ENCODE peak calls at places on chromosomes 5 and 9, in seven cellular contexts. One of them, this sample, is unnamed.
A peak's percentile ranks its signal among the peaks of the same experiment; 100 is the strongest.

GRCh38 chr9:106622148-106622547 is 240.8 kb upstream of the ZNF462 start:
- DNase-seq in trophoblast cell: no peak
- DNase-seq in mesendoderm: no peak
- DNase-seq in IMR-90: no peak
- DNase-seq in mesenchymal stem cell: no peak
- DNase-seq in H1: no peak
- DNase-seq in H9: no peak
- DNase-seq in this sample: no peak

GRCh38 chr5:74433255-74434123 is 207.0 kb downstream of the ENC1 start:
- DNase-seq in IMR-90: peak; percentile 22
- DNase-seq in trophoblast cell: no peak
- DNase-seq in H1: no peak
- DNase-seq in H9: peak; percentile 43
- DNase-seq in mesenchymal stem cell: peak; percentile 52
- DNase-seq in mesendoderm: peak; percentile 31
- DNase-seq in this sample: no peak

GRCh38 chr5:131640043-131640856 is 5.2 kb upstream of the RAPGEF6 start:
- DNase-seq in IMR-90: peak; percentile 62
- DNase-seq in mesendoderm: peak; percentile 40
- DNase-seq in mesenchymal stem cell: no peak
- DNase-seq in trophoblast cell: no peak
- DNase-seq in H9: no peak
- DNase-seq in H1: no peak
- DNase-seq in this sample: no peak

GRCh38 chr5:6750142-6750840 is 37.1 kb downstream of the TENT4A start:
- DNase-seq in H1: no peak
- DNase-seq in IMR-90: no peak
- DNase-seq in mesendoderm: no peak
- DNase-seq in mesenchymal stem cell: no peak
- DNase-seq in trophoblast cell: no peak
- DNase-seq in H9: no peak
- DNase-seq in this sample: no peak

GRCh38 chr9:115162946-115163345 is 45.0 kb upstream of the TNC start:
- DNase-seq in IMR-90: no peak
- DNase-seq in trophoblast cell: no peak
- DNase-seq in mesenchymal stem cell: peak; percentile 69
- DNase-seq in H9: no peak
- DNase-seq in H1: no peak
- DNase-seq in mesendoderm: no peak
- DNase-seq in this sample: no peak

GRCh38 chr5:52864376-52864775 is 76.7 kb downstream of the ITGA1 start:
- DNase-seq in IMR-90: peak; percentile 76
- DNase-seq in H1: no peak
- DNase-seq in mesendoderm: no peak
- DNase-seq in mesenchymal stem cell: peak; percentile 75
- DNase-seq in trophoblast cell: peak; percentile 67
- DNase-seq in H9: no peak
- DNase-seq in this sample: no peak

GRCh38 chr9:76459691-76460635 is 981 bp downstream of the GCNT1 start:
- DNase-seq in mesenchymal stem cell: peak; percentile 73
- DNase-seq in trophoblast cell: peak; percentile 93
- DNase-seq in mesendoderm: peak; percentile 93
- DNase-seq in H9: peak; percentile 54
- DNase-seq in IMR-90: peak; percentile 62
- DNase-seq in H1: peak; percentile 65
- DNase-seq in this sample: peak; percentile 23

GRCh38 chr5:14109041-14109747 is 33.9 kb upstream of the TRIO start:
- DNase-seq in H9: no peak
- DNase-seq in mesenchymal stem cell: peak; percentile 29
- DNase-seq in IMR-90: peak; percentile 75
- DNase-seq in trophoblast cell: no peak
- DNase-seq in mesendoderm: peak; percentile 22
- DNase-seq in H1: no peak
- DNase-seq in this sample: no peak

GRCh38 chr9:2157277-2158105 is 142.3 kb downstream of the SMARCA2 start:
- DNase-seq in H9: peak; percentile 37
- DNase-seq in mesenchymal stem cell: peak; percentile 78
- DNase-seq in trophoblast cell: peak; percentile 70
- DNase-seq in H1: no peak
- DNase-seq in mesendoderm: peak; percentile 55
- DNase-seq in IMR-90: peak; percentile 69
- DNase-seq in this sample: no peak

GRCh38 chr9:37746448-37747270 is 6.9 kb upstream of the TRMT10B start:
- DNase-seq in IMR-90: peak; percentile 86
- DNase-seq in H9: no peak
- DNase-seq in trophoblast cell: no peak
- DNase-seq in mesendoderm: peak; percentile 47
- DNase-seq in mesenchymal stem cell: peak; percentile 83
- DNase-seq in H1: no peak
- DNase-seq in this sample: no peak

GRCh38 chr9:125039544-125039943 is 98.7 kb upstream of the GOLGA1 start:
- DNase-seq in IMR-90: no peak
- DNase-seq in trophoblast cell: no peak
- DNase-seq in mesendoderm: no peak
- DNase-seq in mesenchymal stem cell: no peak
- DNase-seq in H1: no peak
- DNase-seq in H9: no peak
- DNase-seq in this sample: no peak

GRCh38 chr5:150640311-150641005 is at the start of gene SYNPO:
- DNase-seq in H9: no peak
- DNase-seq in IMR-90: peak; percentile 98
- DNase-seq in H1: no peak
- DNase-seq in trophoblast cell: peak; percentile 94
- DNase-seq in mesenchymal stem cell: peak; percentile 97
- DNase-seq in mesendoderm: peak; percentile 75
- DNase-seq in this sample: no peak

GRCh38 chr9:93681316-93682154 is 105.2 kb downstream of the PHF2 start:
- DNase-seq in mesenchymal stem cell: no peak
- DNase-seq in trophoblast cell: no peak
- DNase-seq in H1: peak; percentile 39
- DNase-seq in IMR-90: no peak
- DNase-seq in H9: no peak
- DNase-seq in mesendoderm: no peak
- DNase-seq in this sample: no peak

GRCh38 chr9:108262836-108263235 is 593.0 kb downstream of the ACTL7B start:
- DNase-seq in mesenchymal stem cell: no peak
- DNase-seq in H1: no peak
- DNase-seq in H9: no peak
- DNase-seq in IMR-90: no peak
- DNase-seq in mesendoderm: no peak
- DNase-seq in trophoblast cell: no peak
- DNase-seq in this sample: no peak

GRCh38 chr5:107011530-107012115 is 659.1 kb downstream of the EFNA5 start:
- DNase-seq in H9: no peak
- DNase-seq in trophoblast cell: no peak
- DNase-seq in mesendoderm: no peak
- DNase-seq in H1: no peak
- DNase-seq in mesenchymal stem cell: no peak
- DNase-seq in IMR-90: no peak
- DNase-seq in this sample: no peak

GRCh38 chr9:131013015-131013755 is 4.2 kb downstream of the LAMC3 start:
- DNase-seq in mesendoderm: no peak
- DNase-seq in mesenchymal stem cell: no peak
- DNase-seq in H9: no peak
- DNase-seq in H1: no peak
- DNase-seq in trophoblast cell: no peak
- DNase-seq in IMR-90: no peak
- DNase-seq in this sample: no peak
- H2BK5ac ChIP-seq in mesendoderm: no peak overlapping the region
- H2BK5ac ChIP-seq in mesenchymal stem cell: no peak overlapping the region
- H2BK5ac ChIP-seq in H9: no peak overlapping the region
- H2BK5ac ChIP-seq in H1: peak overlapping the region; percentile 76
- H2BK5ac ChIP-seq in trophoblast cell: no peak overlapping the region
- H2BK5ac ChIP-seq in IMR-90: no peak overlapping the region
- H2BK5ac ChIP-seq in this sample: no peak overlapping the region

GRCh38 chr9:75417471-75417870 is 329.2 kb downstream of the OSTF1 start:
- DNase-seq in trophoblast cell: no peak
- DNase-seq in H9: no peak
- DNase-seq in mesendoderm: no peak
- DNase-seq in mesenchymal stem cell: no peak
- DNase-seq in H1: no peak
- DNase-seq in IMR-90: no peak
- DNase-seq in this sample: no peak
- H3K18ac ChIP-seq in trophoblast cell: no peak overlapping the region
- H3K18ac ChIP-seq in H9: peak overlapping the region; percentile 54
- H3K18ac ChIP-seq in mesendoderm: no peak overlapping the region
- H3K18ac ChIP-seq in mesenchymal stem cell: no peak overlapping the region
- H3K18ac ChIP-seq in H1: no peak overlapping the region
- H3K18ac ChIP-seq in IMR-90: no peak overlapping the region
- H3K18ac ChIP-seq in this sample: no peak overlapping the region

GRCh38 chr5:180644825-180645608 is 4.4 kb downstream of the FLT4 start:
- DNase-seq in trophoblast cell: no peak
- DNase-seq in mesenchymal stem cell: no peak
- DNase-seq in H1: peak; percentile 45
- DNase-seq in IMR-90: no peak
- DNase-seq in mesendoderm: no peak
- DNase-seq in H9: peak; percentile 23
- DNase-seq in this sample: no peak

GRCh38 chr5:180642181-180643140 is 6.9 kb downstream of the FLT4 start:
- DNase-seq in mesenchymal stem cell: no peak
- DNase-seq in mesendoderm: no peak
- DNase-seq in trophoblast cell: peak; percentile 90
- DNase-seq in IMR-90: no peak
- DNase-seq in H9: no peak
- DNase-seq in H1: peak; percentile 33
- DNase-seq in this sample: no peak

GRCh38 chr5:180641566-180641900 is 7.9 kb downstream of the FLT4 start:
- DNase-seq in mesendoderm: peak; percentile 31
- DNase-seq in IMR-90: no peak
- DNase-seq in mesenchymal stem cell: no peak
- DNase-seq in H9: no peak
- DNase-seq in H1: peak; percentile 24
- DNase-seq in trophoblast cell: no peak
- DNase-seq in this sample: no peak

GRCh38 chr5:180644129-180644824 is 5.1 kb downstream of the FLT4 start:
- DNase-seq in mesenchymal stem cell: no peak
- DNase-seq in H1: no peak
- DNase-seq in H9: no peak
- DNase-seq in trophoblast cell: peak; percentile 73
- DNase-seq in IMR-90: no peak
- DNase-seq in mesendoderm: no peak
- DNase-seq in this sample: no peak

DNA sequence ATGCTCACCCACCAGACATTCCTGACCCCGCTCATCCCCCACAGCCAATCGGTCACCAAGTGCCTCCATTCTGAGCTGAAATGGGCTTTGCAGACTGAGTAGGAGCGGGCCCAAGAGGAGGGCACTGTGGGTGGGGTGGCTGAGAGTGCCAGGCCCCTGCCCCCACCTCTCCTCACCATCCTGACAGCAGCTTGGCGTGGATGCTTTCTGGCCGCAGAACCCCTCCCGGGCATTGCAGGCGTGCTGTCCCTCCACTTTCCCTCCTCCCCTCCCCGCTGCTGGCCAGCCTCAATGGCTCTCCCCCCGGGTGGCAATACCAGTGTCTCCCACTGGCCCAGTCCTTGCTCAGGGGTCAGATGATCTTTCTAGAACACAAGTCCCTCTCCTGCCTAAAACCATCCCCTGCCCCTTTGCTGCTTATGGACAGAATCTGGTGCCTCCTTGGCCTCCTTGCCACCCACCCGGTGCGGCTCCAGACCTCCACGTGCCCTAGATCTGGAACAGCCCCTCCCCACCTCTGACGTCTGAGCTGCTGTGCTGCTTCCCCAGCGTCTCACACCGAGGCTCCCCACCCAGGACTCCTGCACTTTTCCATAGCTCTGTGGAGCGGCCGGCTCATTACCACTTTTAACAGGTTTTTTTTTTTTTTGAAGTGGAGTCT is 6.1 kb downstream of the FLT4 start:
- DNase-seq in H9: peak; percentile 21
- DNase-seq in IMR-90: no peak
- DNase-seq in mesenchymal stem cell: no peak
- DNase-seq in trophoblast cell: peak; percentile 14
- DNase-seq in H1: peak; percentile 44
- DNase-seq in mesendoderm: no peak
- DNase-seq in this sample: no peak
- H2BK5ac ChIP-seq in H9: no peak overlapping the region
- H2BK5ac ChIP-seq in IMR-90: no peak overlapping the region
- H2BK5ac ChIP-seq in mesenchymal stem cell: no peak overlapping the region
- H2BK5ac ChIP-seq in trophoblast cell: no peak overlapping the region
- H2BK5ac ChIP-seq in H1: no peak overlapping the region
- H2BK5ac ChIP-seq in mesendoderm: no peak overlapping the region
- H2BK5ac ChIP-seq in this sample: no peak overlapping the region

DNA sequence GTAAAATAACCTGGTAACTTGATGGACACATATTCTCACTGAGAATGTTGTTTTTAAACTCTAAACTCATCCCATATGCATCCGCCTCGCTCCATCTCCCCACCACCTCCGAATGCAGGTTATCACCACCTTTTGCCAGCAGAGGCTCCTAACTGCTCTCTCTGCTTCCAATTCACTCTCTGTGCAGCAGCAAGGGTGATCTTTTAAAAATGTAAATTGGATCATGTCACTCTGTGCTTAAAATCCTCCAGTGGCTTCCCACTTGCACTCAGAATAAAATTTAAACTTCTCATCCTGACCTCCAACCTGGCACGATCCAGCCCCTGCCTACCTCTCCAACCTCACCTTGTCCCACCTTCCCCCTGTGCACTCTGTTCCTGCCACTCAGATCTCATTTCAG is 317.2 kb downstream of the ZSWIM6 start:
- DNase-seq in mesenchymal stem cell: no peak
- DNase-seq in H1: no peak
- DNase-seq in trophoblast cell: no peak
- DNase-seq in IMR-90: no peak
- DNase-seq in H9: no peak
- DNase-seq in mesendoderm: no peak
- DNase-seq in this sample: no peak
- H3K18ac ChIP-seq in mesenchymal stem cell: no peak overlapping the region
- H3K18ac ChIP-seq in H1: no peak overlapping the region
- H3K18ac ChIP-seq in trophoblast cell: no peak overlapping the region
- H3K18ac ChIP-seq in IMR-90: no peak overlapping the region
- H3K18ac ChIP-seq in H9: no peak overlapping the region
- H3K18ac ChIP-seq in mesendoderm: no peak overlapping the region
- H3K18ac ChIP-seq in this sample: no peak overlapping the region